ENCODE peak calls at places on chromosomes 2 and 18, in four cellular contexts. N is adrenal gland, X is coronary artery, K is tibial artery. S is an unnamed sample.

GRCh38 chr2:220893411-220893810 is 678.7 kb downstream of the EPHA4 start:
- DNase-seq in K (no peak), X (no peak), N (no peak), S (no peak)

GRCh38 chr2:18154812-18155211 is 276.3 kb downstream of the KCNS3 start:
- DNase-seq in K (no peak), X (no peak), N (no peak), S (no peak)

GRCh38 chr2:173513117-173513516 is 158.4 kb downstream of the CDCA7 start:
- DNase-seq in X (no peak), N (no peak), K (no peak), S (no peak)

GRCh38 chr2:222052934-222053367 is 245.8 kb downstream of the PAX3 start:
- DNase-seq in X (no peak), N (no peak), K (no peak), S (no peak)

GRCh38 chr2:109472331-109473005 is 141.3 kb downstream of the SEPTIN10 start:
- DNase-seq in X (no peak), K (no peak), N (no peak), S (no peak)

GRCh38 chr2:54469484-54470053 is 13.4 kb downstream of the SPTBN1 start:
- DNase-seq in X (no peak), N (no peak), K (no peak), S (no peak)

GRCh38 chr2:232026941-232027340 is 65.4 kb downstream of the DIS3L2 start:
- DNase-seq in K (no peak), N (no peak), X (no peak), S (no peak)

GRCh38 chr18:56650944-56651770 is at the start of gene WDR7:
- DNase-seq in K (peak), X (peak), N (peak), S (peak)

GRCh38 chr2:234691968-234692955 is 195.4 kb upstream of the ARL4C start:
- DNase-seq in K (no peak), N (no peak), X (no peak), S (peak)

GRCh38 chr2:204923957-204924356 is 378.7 kb downstream of the PARD3B start:
- DNase-seq in N (no peak), X (no peak), K (no peak), S (no peak)

GRCh38 chr18:23827681-23828080 is 138.4 kb downstream of the LAMA3 start:
- DNase-seq in K (no peak), N (no peak), X (no peak), S (no peak)

GRCh38 chr2:232139171-232139594 is 177.7 kb downstream of the DIS3L2 start:
- DNase-seq in N (no peak), K (no peak), X (no peak), S (no peak)

GRCh38 chr2:97761192-97761591 is 47.8 kb downstream of the ZAP70 start:
- DNase-seq in X (no peak), K (no peak), N (no peak), S (peak)

GRCh38 chr2:196131384-196131861 is 40.0 kb downstream of the STK17B start:
- DNase-seq in K (peak), N (peak), X (no peak), S (no peak)

GRCh38 chr2:88614497-88615157 is 12.6 kb downstream of the EIF2AK3 start:
- DNase-seq in N (no peak), K (no peak), X (no peak), S (no peak)

GRCh38 chr2:200415455-200415854 is 94.4 kb downstream of the KCTD18 start:
- DNase-seq in N (no peak), K (no peak), X (no peak), S (no peak)

GRCh38 chr2:114727012-114727411 is 284.6 kb downstream of the DPP10 start:
- DNase-seq in N (no peak), X (no peak), K (no peak), S (no peak)

GRCh38 chr2:34570266-34570872 is 971.3 kb upstream of the FAM98A start:
- DNase-seq in K (no peak), N (no peak), X (no peak), S (no peak)

GRCh38 chr2:190713476-190713875 is 64.6 kb downstream of the NAB1 start:
- DNase-seq in K (no peak), N (no peak), X (no peak), S (no peak)

GRCh38 chr2:33011941-33012340 is 65.2 kb downstream of the LTBP1 start:
- DNase-seq in X (no peak), K (no peak), N (no peak), S (no peak)

GRCh38 chr2:20015482-20016083 is 3.1 kb upstream of the MATN3 start:
- DNase-seq in N (peak), X (no peak), K (no peak), S (no peak)

GRCh38 chr2:17422066-17422465 is 96.2 kb downstream of the RAD51AP2 start:
- DNase-seq in K (no peak), N (no peak), X (no peak), S (no peak)

GRCh38 chr2:40243581-40243980 is 208.3 kb downstream of the SLC8A1 start:
- DNase-seq in K (no peak), N (no peak), X (no peak), S (no peak)

GRCh38 chr18:62030091-62030985 is 137.5 kb upstream of the RNF152 start:
- DNase-seq in N (no peak), K (no peak), X (no peak), S (no peak)

GRCh38 chr2:72981516-72981915 is 64.2 kb downstream of the EMX1 start:
- DNase-seq in N (no peak), X (no peak), K (no peak), S (no peak)

GRCh38 chr2:234133004-234133403 is 82.5 kb downstream of the SPP2 start:
- DNase-seq in K (no peak), N (no peak), X (no peak), S (peak)

GRCh38 chr2:176132397-176133086 is 3.0 kb downstream of the HOXD8 start:
- DNase-seq in N (no peak), X (no peak), K (no peak), S (no peak)

GRCh38 chr2:120953843-120954584 is 218.3 kb downstream of the GLI2 start:
- DNase-seq in N (no peak), X (no peak), K (no peak), S (no peak)

GRCh38 chr2:120956486-120957156 is 221.0 kb downstream of the GLI2 start:
- DNase-seq in N (no peak), K (no peak), X (no peak), S (no peak)

GRCh38 chr2:120953066-120953760 is 217.5 kb downstream of the GLI2 start:
- DNase-seq in X (no peak), N (no peak), K (no peak), S (no peak)

GRCh38 chr2:120955427-120955826 is 219.8 kb downstream of the GLI2 start:
- DNase-seq in K (no peak), N (no peak), X (no peak), S (no peak)

DNA sequence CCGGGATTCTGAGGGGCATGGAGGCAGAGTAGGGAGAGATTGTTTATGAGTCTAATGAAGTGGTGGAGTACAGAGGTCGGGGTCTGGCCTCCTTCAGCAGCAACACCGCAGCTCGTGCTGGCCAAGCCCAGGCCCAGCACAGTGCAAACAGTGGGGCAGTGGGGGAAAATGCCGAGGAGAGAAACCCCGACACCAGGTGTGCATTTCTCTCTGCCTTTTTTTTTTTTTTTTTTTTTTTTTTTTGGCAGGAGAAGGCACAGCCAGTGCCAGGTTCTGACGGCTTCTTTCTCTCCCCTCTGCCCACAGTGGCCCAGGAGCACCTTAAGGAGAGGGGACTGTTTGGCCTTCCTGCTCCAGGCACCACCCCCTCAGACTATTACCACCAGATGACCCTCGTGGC is 219.3 kb downstream of the GLI2 start:
- DNase-seq in N (no peak), K (no peak), X (no peak), S (no peak)
- TF ChIP-seq CTCF in N (no peak), K (no peak), X (no peak), S (no peak)

GRCh38 chr2:64144057-64145013 is at the start of gene PELI1:
- DNase-seq in X (peak), N (peak), K (peak), S (peak)
- TF ChIP-seq CTCF in X (no peak), N (no peak), K (peak), S (peak)

GRCh38 chr2:197307236-197307932 is 3.2 kb downstream of the ANKRD44 start:
- DNase-seq in N (no peak), K (no peak), X (no peak), S (no peak)
- TF ChIP-seq CTCF in N (no peak), K (no peak), X (no peak), S (no peak)

GRCh38 chr2:60530228-60530627 is 23.2 kb downstream of the BCL11A start:
- DNase-seq in X (no peak), K (no peak), N (no peak), S (no peak)
- TF ChIP-seq CTCF in X (no peak), K (no peak), N (no peak), S (no peak)

DNA sequence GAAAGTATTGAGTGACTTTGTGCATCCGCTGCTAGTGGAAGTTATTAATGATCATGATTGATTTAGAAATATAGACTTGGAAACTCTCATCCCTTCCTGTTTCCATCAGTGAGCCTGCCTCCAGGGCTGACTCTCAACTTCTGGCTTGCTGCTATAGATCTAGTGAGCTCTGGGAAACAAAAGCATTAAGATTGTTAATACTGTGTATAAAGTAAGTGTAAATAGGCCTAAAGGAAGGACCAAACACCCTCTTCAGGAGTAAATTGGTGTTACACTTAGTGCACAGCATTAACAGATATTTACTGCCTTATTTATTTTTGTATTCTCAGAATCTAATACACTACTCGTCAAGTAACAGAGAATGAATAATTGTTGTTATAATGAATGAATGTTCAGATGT is 285.6 kb downstream of the THSD7B start:
- DNase-seq in N (no peak), X (no peak), K (no peak), S (no peak)
- TF ChIP-seq CTCF in N (no peak), X (no peak), K (no peak), S (peak)

DNA sequence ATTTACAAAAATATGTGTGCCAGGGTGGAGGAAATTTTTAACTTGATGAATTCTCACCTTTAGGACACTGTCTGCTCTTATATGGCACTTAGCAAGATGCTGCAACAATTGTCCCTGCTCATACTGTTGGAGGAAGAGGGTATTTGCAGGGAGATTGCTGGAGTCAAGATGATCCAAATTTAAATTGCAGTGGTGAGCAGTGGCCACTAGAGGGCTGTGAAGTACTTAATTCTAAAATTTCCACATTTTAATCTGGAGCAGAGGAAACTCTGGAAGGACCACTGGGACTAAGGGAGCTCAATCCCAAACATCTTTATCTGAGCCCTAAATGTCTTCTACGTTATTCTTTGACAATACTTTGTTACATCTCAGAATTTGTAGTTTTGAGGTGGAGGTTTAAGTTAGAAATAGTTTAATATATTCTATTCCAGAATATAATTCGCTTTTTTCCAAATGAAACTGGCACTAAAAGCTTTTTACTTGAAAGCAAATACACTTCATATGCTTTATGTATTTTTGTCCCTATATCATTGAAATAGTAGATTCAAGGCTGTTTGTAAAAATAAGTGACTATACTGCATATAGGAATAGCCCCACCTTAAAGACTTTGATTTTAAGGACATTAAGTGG is 33.0 kb upstream of the PTH2R start:
- DNase-seq in X (no peak), K (peak), N (peak), S (no peak)
- TF ChIP-seq CTCF in X (peak), K (peak), N (peak), S (peak)

GRCh38 chr2:236679906-236680305 is 110.3 kb downstream of the ACKR3 start:
- DNase-seq in N (no peak), K (no peak), X (no peak), S (no peak)
- TF ChIP-seq CTCF in N (no peak), K (no peak), X (no peak), S (no peak)

DNA sequence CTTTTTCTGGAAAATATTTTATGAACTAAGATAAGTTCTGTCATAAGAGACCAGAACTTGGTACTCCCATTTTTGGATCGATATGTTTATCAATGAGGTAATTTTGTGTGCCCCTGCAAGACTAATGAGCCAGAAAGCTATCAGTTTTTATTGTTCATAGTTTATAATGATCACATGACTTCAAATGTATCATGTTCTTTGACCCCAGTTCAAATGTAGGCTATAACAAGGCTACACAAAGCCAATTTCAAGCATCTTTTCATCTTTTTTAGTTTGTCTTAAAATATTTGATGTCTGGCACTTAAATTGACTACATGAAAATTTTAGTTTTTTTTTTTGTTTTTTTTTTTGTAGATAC is 35.3 kb downstream of the RALB start:
- DNase-seq in K (no peak), N (no peak), X (no peak), S (no peak)
- TF ChIP-seq CTCF in K (no peak), N (no peak), X (no peak), S (no peak)

GRCh38 chr2:210617732-210618330 is 61.4 kb downstream of the CPS1 start:
- DNase-seq in X (no peak), K (no peak), N (peak), S (no peak)
- TF ChIP-seq CTCF in X (peak), K (peak), N (peak), S (peak)

GRCh38 chr2:105595536-105595935 is 149.2 kb upstream of the NCK2 start:
- DNase-seq in K (no peak), N (no peak), X (no peak), S (no peak)
- TF ChIP-seq CTCF in K (no peak), N (no peak), X (no peak), S (no peak)